ENCODE peak calls at places on chromosomes 12 and 14, in four cellular contexts. P is H1, J is SK-N-SH, V is GM12878. A is an unnamed sample.

GRCh38 chr12:111426341-111427185 is 20.8 kb downstream of the SH2B3 start:
- DNase-seq in V (no peak), P (no peak), J (no peak), A (no peak)

GRCh38 chr12:120536064-120536791 is 2.1 kb downstream of the RNF10 start:
- DNase-seq in V (no peak), P (no peak), J (no peak), A (no peak)

GRCh38 chr12:91575631-91576030 is 393.0 kb upstream of the DCN start:
- DNase-seq in J (no peak), P (no peak), V (no peak), A (no peak)

GRCh38 chr14:50947446-50947845 is 3.2 kb upstream of the PYGL start:
- DNase-seq in V (no peak), P (no peak), J (no peak), A (no peak)

GRCh38 chr12:127539499-127539898 is 727.5 kb upstream of the TMEM132C start:
- DNase-seq in V (no peak), P (no peak), J (peak; percentile 9), A (no peak)

GRCh38 chr12:112750971-112751370 is 40.6 kb upstream of the RPH3A start:
- DNase-seq in P (no peak), V (no peak), J (no peak), A (no peak)

GRCh38 chr12:12088147-12088546 is 17.4 kb downstream of the BCL2L14 start:
- DNase-seq in J (no peak), V (no peak), P (no peak), A (no peak)

GRCh38 chr14:58740584-58740983 is 102.8 kb downstream of the DACT1 start:
- DNase-seq in V (no peak), J (no peak), P (no peak), A (no peak)

GRCh38 chr12:8746046-8746445 is 48.3 kb downstream of the RIMKLB start:
- DNase-seq in J (no peak), V (no peak), P (no peak), A (no peak)

GRCh38 chr14:100450049-100450448 is 126.9 kb downstream of the SLC25A47 start:
- DNase-seq in V (no peak), P (no peak), J (no peak), A (no peak)

DNA sequence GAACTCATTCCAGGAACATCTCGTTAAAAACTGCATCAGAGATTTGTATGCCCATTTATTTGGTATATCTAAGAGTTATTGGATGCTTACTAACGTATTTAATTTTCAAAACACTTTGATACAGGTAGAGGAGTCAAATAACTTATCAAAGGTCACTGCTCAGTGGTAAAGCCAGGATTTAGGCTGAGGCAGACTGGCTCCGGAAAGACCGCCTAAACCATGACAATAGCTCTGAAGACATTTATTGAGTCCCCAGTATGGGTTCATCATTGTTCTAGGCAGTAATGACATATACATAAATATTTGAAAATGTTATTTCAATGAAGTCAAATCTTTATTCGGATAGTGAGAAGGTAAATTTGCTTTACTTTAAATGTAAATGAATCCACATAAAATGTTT is 30.3 kb downstream of the WBP11 start:
- DNase-seq in P (no peak), V (no peak), J (no peak), A (no peak)
- TF ChIP-seq NRF1 in P (no peak), V (no peak), J (no peak), A (no peak)

DNA sequence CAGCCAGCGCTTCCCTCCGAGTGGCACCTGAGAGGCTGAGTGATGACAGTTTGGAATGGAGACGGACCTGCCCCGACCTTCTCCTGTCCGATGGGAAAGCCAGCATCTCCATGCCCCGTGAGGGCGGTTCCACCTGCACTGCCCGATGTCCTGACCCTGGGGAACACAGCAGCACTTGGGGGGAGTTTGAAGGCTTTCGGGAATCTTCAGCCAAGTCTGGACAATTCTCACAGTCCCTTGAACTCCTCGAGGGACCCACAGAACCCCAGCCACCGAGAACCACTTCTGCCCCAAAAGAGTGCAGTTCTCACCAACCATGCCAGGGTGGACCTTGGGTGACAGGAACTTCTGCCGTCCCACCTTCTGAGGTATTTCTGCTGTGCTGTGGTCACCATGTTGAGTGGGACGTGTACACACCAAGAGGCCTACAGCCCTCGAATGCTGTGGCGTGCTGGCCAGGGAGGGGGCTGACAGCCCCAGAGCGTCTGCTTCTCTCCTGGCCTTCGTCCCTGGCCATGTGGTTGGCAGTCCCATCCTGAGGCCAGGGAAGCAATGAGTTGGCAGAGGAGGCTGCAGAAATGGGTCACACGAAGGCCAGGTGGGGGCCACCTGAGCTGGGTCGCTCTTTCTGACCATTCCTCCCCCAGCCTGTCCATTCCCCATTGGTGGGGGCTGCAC is 1.0 kb downstream of the CLBA1 start:
- DNase-seq in V (no peak), J (no peak), P (no peak), A (no peak)
- TF ChIP-seq NRF1 in V (no peak), J (no peak), P (no peak), A (no peak)

GRCh38 chr14:75917322-75918251 is 64.2 kb downstream of the TGFB3 start:
- DNase-seq in J (peak; percentile 81), V (no peak), P (no peak), A (no peak)
- TF ChIP-seq NRF1 in J (no peak), V (no peak), P (no peak), A (no peak)

GRCh38 chr12:94498698-94499097 is 39.0 kb upstream of the CEP83 start:
- DNase-seq in P (no peak), V (no peak), J (no peak), A (no peak)
- TF ChIP-seq NRF1 in P (no peak), V (no peak), J (no peak), A (no peak)

DNA sequence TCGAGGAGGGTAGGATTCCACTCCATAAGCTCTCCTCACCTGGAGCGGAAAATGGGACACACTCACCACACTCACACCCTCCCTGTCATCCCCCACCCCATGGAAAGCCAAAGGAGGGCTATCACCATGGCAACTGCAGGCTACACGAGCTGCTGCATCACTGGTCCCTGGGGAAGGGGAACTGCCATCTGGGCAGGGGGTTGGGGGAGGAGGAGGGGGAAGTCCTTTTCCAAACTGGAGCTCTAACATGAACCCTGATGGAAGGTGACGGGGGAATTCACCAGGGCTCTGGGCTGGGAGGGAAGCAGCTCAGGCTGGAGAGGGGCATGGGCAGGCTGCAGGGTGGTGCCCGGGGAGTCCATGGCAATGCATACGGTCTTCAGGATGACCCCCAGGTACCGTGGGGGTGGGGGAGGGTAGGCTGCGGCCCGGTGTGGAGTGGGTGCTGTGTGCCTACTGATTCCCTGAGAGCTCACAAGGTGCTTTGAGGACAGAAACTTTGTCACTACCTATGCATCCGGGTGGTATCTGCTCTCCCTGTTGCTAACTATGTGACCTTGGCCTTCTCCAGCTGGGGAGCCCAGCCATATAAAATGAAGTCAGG is 94.5 kb downstream of the LRRC74A start:
- DNase-seq in P (no peak), V (no peak), J (peak; percentile 69), A (no peak)
- TF ChIP-seq NRF1 in P (no peak), V (no peak), J (no peak), A (no peak)

GRCh38 chr12:88720785-88721650 is 140.7 kb upstream of the KITLG start:
- DNase-seq in P (no peak), V (no peak), J (no peak), A (no peak)

GRCh38 chr12:88715673-88716072 is 135.4 kb upstream of the KITLG start:
- DNase-seq in P (no peak), J (no peak), V (no peak), A (no peak)

GRCh38 chr12:88720231-88720630 is 140.0 kb upstream of the KITLG start:
- DNase-seq in P (no peak), J (no peak), V (no peak), A (no peak)

DNA sequence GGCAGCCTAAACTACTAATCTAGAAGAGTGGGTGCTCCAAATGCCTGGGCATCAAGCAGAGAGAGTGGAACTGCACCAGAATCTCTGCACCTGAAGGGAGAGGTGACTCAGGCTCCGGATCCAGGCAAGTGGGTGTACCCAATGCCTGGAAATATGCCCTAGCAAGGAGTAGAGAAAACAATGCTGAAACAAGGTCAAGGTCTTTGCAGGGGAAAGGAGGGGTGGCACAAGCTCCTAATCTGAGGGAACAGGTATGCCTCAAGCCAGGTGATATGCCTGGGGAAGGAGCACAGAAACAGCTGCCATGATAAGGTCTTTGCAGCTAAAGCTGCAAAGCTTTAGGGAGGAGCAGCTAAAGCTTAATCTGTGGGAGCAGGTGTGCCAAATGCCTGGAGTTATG is 136.0 kb upstream of the KITLG start:
- DNase-seq in J (no peak), V (no peak), P (no peak), A (no peak)
- TF ChIP-seq NRF1 in J (no peak), V (no peak), P (no peak), A (no peak)

GRCh38 chr14:55799523-55800095 is 219.6 kb downstream of the KTN1 start:
- DNase-seq in P (no peak), V (no peak), J (no peak), A (peak; percentile 27)

GRCh38 chr14:55789442-55789841 is 209.4 kb downstream of the KTN1 start:
- DNase-seq in P (no peak), J (no peak), V (no peak), A (no peak)

GRCh38 chr14:55800443-55800842 is 220.4 kb downstream of the KTN1 start:
- DNase-seq in J (no peak), P (no peak), V (no peak), A (no peak)

GRCh38 chr14:55798400-55798799 is 218.4 kb downstream of the KTN1 start:
- DNase-seq in J (no peak), P (no peak), V (no peak), A (no peak)

DNA sequence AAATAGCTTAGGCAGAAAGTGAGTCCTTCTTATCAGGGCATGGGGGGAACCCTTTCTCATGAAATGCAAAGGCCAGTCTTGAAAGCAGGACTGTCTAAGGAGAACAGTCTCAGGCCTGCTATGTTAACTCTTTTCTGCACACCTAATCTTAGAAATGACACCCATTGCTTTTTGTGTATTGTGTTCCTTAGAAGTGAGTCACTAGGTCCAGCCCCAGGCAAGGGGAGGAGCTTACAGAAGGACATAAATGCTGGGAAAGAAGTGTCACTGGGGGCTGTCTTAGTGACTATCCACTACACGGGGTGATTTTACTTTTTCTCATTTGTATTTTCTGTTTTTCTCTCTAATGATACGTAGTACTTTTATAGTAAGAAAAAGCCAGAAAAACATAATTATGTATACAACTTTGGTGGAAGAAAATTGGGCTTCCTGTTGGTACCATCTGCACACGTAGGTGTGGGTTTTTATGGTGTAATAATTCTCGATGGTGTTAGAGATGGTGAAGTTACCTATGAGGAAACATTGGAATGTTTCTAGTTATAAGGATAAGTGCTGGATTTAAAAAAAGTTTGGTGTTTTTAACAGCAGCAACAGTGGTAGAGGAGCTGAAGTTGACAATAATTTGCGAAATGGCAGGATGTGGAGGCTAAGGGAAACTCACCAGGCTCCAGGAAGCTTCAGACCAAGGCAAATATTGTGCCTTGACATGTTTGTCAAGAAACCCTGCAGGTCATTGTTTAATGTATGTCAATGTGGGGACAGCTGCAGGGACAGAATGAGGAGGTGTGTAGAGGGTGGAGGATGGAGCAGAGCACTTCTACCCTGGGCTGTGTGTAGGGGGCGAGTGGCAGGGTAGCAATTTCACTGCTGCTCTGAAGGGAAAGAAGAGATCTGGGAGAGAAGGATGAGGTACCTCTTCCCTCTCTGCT is 214.9 kb downstream of the KTN1 start:
- DNase-seq in V (no peak), P (no peak), J (no peak), A (peak; percentile 70)
- TF ChIP-seq NRF1 in V (no peak), P (no peak), J (no peak), A (no peak)

GRCh38 chr14:103726474-103726873 is 10.9 kb downstream of the ZFYVE21 start:
- DNase-seq in J (no peak), P (no peak), V (no peak), A (no peak)

GRCh38 chr14:103725001-103725682 is 9.5 kb downstream of the ZFYVE21 start:
- DNase-seq in P (no peak), V (no peak), J (no peak), A (no peak)

GRCh38 chr14:103725739-103726395 is 10.3 kb downstream of the ZFYVE21 start:
- DNase-seq in J (no peak), V (no peak), P (no peak), A (no peak)

GRCh38 chr14:103723176-103724081 is 7.8 kb downstream of the ZFYVE21 start:
- DNase-seq in J (no peak), V (no peak), P (no peak), A (no peak)

GRCh38 chr14:103724116-103724515 is 8.5 kb downstream of the ZFYVE21 start:
- DNase-seq in J (peak; percentile 56), P (no peak), V (no peak), A (no peak)
- TF ChIP-seq NRF1 in J (no peak), P (no peak), V (no peak), A (no peak)